ENCODE peak calls at places on chromosomes 5 and 9, in ten cellular contexts. D, O, C, Y, N, S, H, F, T and B are unnamed samples.

GRCh38 chr5:32638309-32638708 is 53.0 kb downstream of the SUB1 start:
- DNase-seq in O (no peak), T (no peak), H (no peak), Y (no peak), C (no peak), F (no peak), S (no peak), D (no peak), N (no peak), B (no peak)

GRCh38 chr5:15966066-15966640 is 213.4 kb downstream of the MARCHF11 start:
- DNase-seq in Y (no peak), O (no peak), S (no peak), T (no peak), F (no peak), H (no peak), D (no peak), N (no peak), C (no peak), B (no peak)

GRCh38 chr5:73295447-73295846 is 122.5 kb downstream of the TMEM174 start:
- DNase-seq in Y (no peak), T (no peak), H (no peak), F (no peak), S (no peak), N (no peak), C (no peak), D (no peak), O (no peak), B (no peak)

GRCh38 chr5:151670953-151671636 is 15.6 kb downstream of the SPARC start:
- DNase-seq in C (no peak), D (no peak), F (no peak), N (no peak), S (no peak), O (no peak), Y (no peak), H (no peak), T (no peak), B (no peak)

GRCh38 chr9:132873403-132873802 is 4.7 kb downstream of the AK8 start:
- DNase-seq in Y (no peak), C (peak), S (no peak), N (no peak), F (no peak), D (no peak), H (no peak), O (no peak), T (no peak), B (no peak)

GRCh38 chr5:55062039-55062779 is 38.2 kb downstream of the GZMK start:
- DNase-seq in O (peak), F (peak), Y (no peak), T (no peak), H (no peak), N (no peak), S (no peak), C (no peak), D (no peak), B (no peak)

GRCh38 chr9:136305822-136306690 is 2.2 kb upstream of the CCDC187 start:
- DNase-seq in H (no peak), F (no peak), S (no peak), T (no peak), Y (no peak), C (no peak), D (peak), O (no peak), N (no peak), B (no peak)

GRCh38 chr5:128441923-128442322 is 96.1 kb downstream of the FBN2 start:
- DNase-seq in O (no peak), F (no peak), C (no peak), Y (no peak), N (no peak), D (no peak), T (no peak), H (no peak), S (no peak), B (no peak)

GRCh38 chr5:66337827-66338226 is 193.7 kb downstream of the SREK1 start:
- DNase-seq in S (no peak), Y (no peak), C (no peak), F (no peak), N (no peak), D (no peak), T (no peak), O (no peak), H (no peak), B (no peak)

GRCh38 chr9:127541865-127542264 is 70.2 kb upstream of the STXBP1 start:
- DNase-seq in Y (no peak), F (no peak), T (no peak), S (no peak), H (no peak), O (no peak), D (peak), N (no peak), C (no peak), B (no peak)

GRCh38 chr5:177320879-177321278 is 9.2 kb upstream of the MXD3 start:
- DNase-seq in O (no peak), S (no peak), C (no peak), Y (no peak), T (no peak), H (no peak), N (no peak), D (peak), F (peak), B (no peak)

GRCh38 chr9:5842926-5843325 is 10.0 kb upstream of the ERMP1 start:
- DNase-seq in N (no peak), F (no peak), O (no peak), Y (no peak), S (no peak), C (no peak), T (no peak), H (no peak), D (no peak), B (no peak)

GRCh38 chr5:157352756-157353340 is 86.9 kb downstream of the CYFIP2 start:
- DNase-seq in F (no peak), Y (no peak), D (no peak), H (no peak), N (no peak), O (no peak), C (no peak), S (no peak), T (no peak), B (no peak)

GRCh38 chr5:88664630-88665029 is 218.4 kb downstream of the MEF2C start:
- DNase-seq in H (no peak), Y (no peak), O (no peak), S (no peak), D (no peak), N (no peak), T (no peak), F (no peak), C (no peak), B (no peak)

GRCh38 chr5:39394946-39395345 is 29.8 kb downstream of the DAB2 start:
- DNase-seq in N (no peak), S (no peak), F (no peak), C (no peak), Y (no peak), O (no peak), H (no peak), D (no peak), T (no peak), B (no peak)

GRCh38 chr9:125312411-125312810 is 50.8 kb downstream of the GAPVD1 start:
- DNase-seq in C (no peak), H (no peak), T (no peak), S (no peak), F (no peak), O (no peak), D (no peak), Y (no peak), N (no peak), B (no peak)

GRCh38 chr5:65825388-65826328 is 100.7 kb upstream of the ERBIN start:
- DNase-seq in F (no peak), C (no peak), Y (no peak), S (no peak), H (no peak), T (no peak), D (peak), N (no peak), O (no peak), B (no peak)

GRCh38 chr9:37104183-37104889 is 16.0 kb upstream of the ZCCHC7 start:
- DNase-seq in F (no peak), C (no peak), S (no peak), H (peak), O (no peak), N (no peak), D (peak), T (no peak), Y (no peak), B (no peak)

GRCh38 chr9:89975586-89975985 is 370.8 kb downstream of the GADD45G start:
- DNase-seq in C (no peak), N (no peak), F (no peak), Y (no peak), D (peak), T (no peak), S (no peak), O (no peak), H (no peak), B (no peak)

GRCh38 chr9:5429873-5430564 is 7.7 kb downstream of the PLGRKT start:
- DNase-seq in H (no peak), O (no peak), T (no peak), F (no peak), D (no peak), S (no peak), C (no peak), N (no peak), Y (no peak), B (no peak)

GRCh38 chr9:34690983-34691382 is at the start of gene CCL19:
- DNase-seq in C (no peak), N (no peak), S (no peak), O (no peak), T (no peak), D (no peak), F (no peak), H (no peak), Y (no peak), B (no peak)

GRCh38 chr9:16679327-16679821 is 191.1 kb downstream of the BNC2 start:
- DNase-seq in O (no peak), H (no peak), N (no peak), Y (no peak), F (no peak), S (no peak), C (no peak), D (peak), T (no peak), B (no peak)

GRCh38 chr5:58261605-58262004 is 198.3 kb downstream of the PLK2 start:
- DNase-seq in N (no peak), F (no peak), H (peak), Y (no peak), T (no peak), S (no peak), D (no peak), O (no peak), C (no peak), B (no peak)

GRCh38 chr9:29799227-29799626 is 2225.9 kb upstream of the C9orf72 start:
- DNase-seq in O (no peak), T (no peak), H (no peak), Y (no peak), N (no peak), D (no peak), C (no peak), S (no peak), F (no peak), B (no peak)

GRCh38 chr5:141763526-141763925 is 81.5 kb upstream of the ARAP3 start:
- DNase-seq in O (no peak), Y (no peak), N (no peak), H (no peak), C (no peak), S (no peak), T (no peak), F (no peak), D (no peak), B (no peak)

GRCh38 chr5:64977779-64978178 is 209.0 kb downstream of the CWC27 start:
- DNase-seq in T (no peak), D (peak), S (no peak), N (no peak), F (no peak), H (no peak), O (no peak), C (no peak), Y (no peak), B (no peak)

GRCh38 chr5:98769006-98769255 is 4.5 kb upstream of the RGMB start:
- DNase-seq in Y (peak), S (no peak), H (no peak), T (peak), C (peak), N (peak), O (no peak), D (no peak), F (no peak), B (no peak)

GRCh38 chr5:56569576-56569975 is 245.8 kb upstream of the MAP3K1 start:
- DNase-seq in Y (no peak), N (no peak), S (no peak), T (no peak), D (peak), F (no peak), C (no peak), O (no peak), H (no peak), B (no peak)

GRCh38 chr5:77292026-77292757 is 81.7 kb downstream of the PDE8B start:
- DNase-seq in D (no peak), C (no peak), S (no peak), T (no peak), N (no peak), F (no peak), Y (no peak), H (no peak), O (no peak), B (no peak)

GRCh38 chr9:33719581-33720374 is 75.6 kb upstream of the PRSS3 start:
- DNase-seq in T (peak), H (no peak), D (peak), O (no peak), S (no peak), F (no peak), N (no peak), C (peak), Y (peak), B (no peak)

GRCh38 chr9:123102380-123103113 is 69.1 kb downstream of the GPR21 start:
- DNase-seq in N (no peak), C (no peak), F (no peak), S (no peak), O (no peak), Y (no peak), D (no peak), H (no peak), T (no peak), B (no peak)

GRCh38 chr9:98523231-98523901 is 185.4 kb downstream of the GABBR2 start:
- DNase-seq in D (no peak), F (no peak), T (no peak), C (no peak), O (no peak), S (no peak), N (no peak), Y (no peak), H (no peak), B (no peak)

GRCh38 chr9:138103824-138104206 is 226.2 kb downstream of the CACNA1B start:
- DNase-seq in F (no peak), O (no peak), S (no peak), D (no peak), H (no peak), Y (no peak), T (no peak), N (no peak), C (peak), B (peak)

GRCh38 chr5:1510151-1510561 is 13.6 kb downstream of the LPCAT1 start:
- DNase-seq in F (no peak), C (peak), S (no peak), D (no peak), T (no peak), O (no peak), Y (no peak), H (no peak), N (peak), B (peak)

GRCh38 chr5:82662340-82662739 is 384.2 kb upstream of the RPS23 start:
- DNase-seq in Y (no peak), F (no peak), T (no peak), H (no peak), N (no peak), C (no peak), D (no peak), O (no peak), S (no peak), B (no peak)
- TF ChIP-seq CTCF in Y (no peak), F (no peak), T (no peak), H (no peak), N (no peak), C (no peak), D (no peak), O (no peak), S (no peak), B (no peak)

DNA sequence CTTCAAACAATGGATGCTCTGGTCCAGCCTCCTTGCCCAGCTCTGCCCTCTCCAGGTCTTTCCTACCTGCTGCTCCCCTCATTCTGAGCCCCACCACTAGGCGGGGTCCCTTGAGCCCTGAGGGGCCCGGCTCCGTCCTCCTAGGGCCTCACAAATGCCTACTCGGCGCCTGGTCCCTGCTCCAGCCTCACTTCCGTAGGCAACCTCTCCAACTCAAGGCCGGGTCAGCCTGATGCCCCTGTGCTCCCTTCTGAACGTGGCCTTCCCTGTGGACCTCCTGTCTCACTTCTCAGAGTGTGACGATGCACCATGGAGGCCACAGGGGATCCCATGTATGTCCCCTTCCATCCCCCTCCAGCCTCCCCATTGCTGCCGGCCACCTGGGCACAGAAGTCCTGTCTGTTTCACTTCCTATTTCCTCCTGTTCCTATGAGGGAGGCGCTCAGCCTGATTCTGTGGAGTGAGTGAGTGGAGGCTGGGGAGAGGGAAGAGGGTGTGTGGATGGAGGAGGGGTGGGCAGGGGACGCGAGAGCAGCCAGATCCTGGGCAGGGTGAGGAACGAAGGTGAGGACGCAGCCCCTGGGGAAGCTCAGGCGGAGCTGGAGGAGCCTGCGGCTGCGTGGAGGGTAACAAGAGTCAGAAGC is 127.2 kb upstream of the FAM120A start:
- DNase-seq in C (no peak), O (no peak), S (no peak), N (no peak), T (no peak), D (no peak), Y (no peak), F (no peak), H (no peak), B (peak)
- TF ChIP-seq CTCF in C (no peak), O (no peak), S (no peak), N (no peak), T (no peak), D (no peak), Y (no peak), F (no peak), H (no peak), B (no peak)

GRCh38 chr9:130215341-130216119 is 43.3 kb downstream of the NCS1 start:
- DNase-seq in F (no peak), T (no peak), O (no peak), S (no peak), N (no peak), C (no peak), Y (no peak), D (peak), H (no peak), B (no peak)

GRCh38 chr9:130219661-130220081 is 45.9 kb upstream of the HMCN2 start:
- DNase-seq in Y (no peak), O (no peak), D (no peak), C (no peak), H (no peak), F (no peak), T (no peak), S (no peak), N (no peak), B (no peak)

GRCh38 chr9:130220351-130220750 is 45.2 kb upstream of the HMCN2 start:
- DNase-seq in D (no peak), C (no peak), H (no peak), F (no peak), Y (no peak), S (no peak), O (no peak), T (no peak), N (no peak), B (no peak)

GRCh38 chr9:130214921-130215320 is 42.7 kb downstream of the NCS1 start:
- DNase-seq in S (no peak), O (no peak), N (no peak), H (no peak), Y (no peak), T (no peak), C (no peak), F (no peak), D (no peak), B (no peak)

DNA sequence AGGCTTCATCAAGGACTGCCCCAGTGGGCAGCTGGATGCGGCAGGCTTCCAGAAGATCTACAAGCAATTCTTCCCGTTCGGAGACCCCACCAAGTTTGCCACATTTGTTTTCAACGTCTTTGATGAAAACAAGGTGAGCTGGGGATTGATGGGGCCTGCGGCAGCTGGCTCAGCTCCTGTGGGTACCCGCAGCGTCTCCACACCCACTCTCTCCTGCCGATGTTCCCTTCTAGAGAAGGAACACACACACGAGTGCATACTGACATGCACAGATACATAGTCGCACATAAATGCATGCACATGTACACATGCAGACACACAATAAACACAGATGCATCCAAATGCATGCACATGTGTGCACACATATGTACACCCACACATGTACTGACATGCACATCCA is 45.6 kb downstream of the NCS1 start:
- DNase-seq in Y (no peak), C (no peak), O (no peak), N (no peak), F (no peak), H (no peak), S (no peak), T (no peak), D (no peak), B (no peak)
- TF ChIP-seq CTCF in Y (no peak), C (no peak), O (no peak), N (no peak), F (no peak), H (no peak), S (no peak), T (no peak), D (no peak), B (no peak)

GRCh38 chr5:102547659-102548058 is 48.9 kb upstream of the SLCO6A1 start:
- DNase-seq in D (no peak), Y (no peak), H (no peak), F (no peak), O (no peak), S (no peak), C (no peak), T (no peak), N (no peak), B (no peak)

GRCh38 chr5:102547161-102547560 is 48.4 kb upstream of the SLCO6A1 start:
- DNase-seq in D (no peak), Y (no peak), T (no peak), S (no peak), F (no peak), N (no peak), O (no peak), C (no peak), H (no peak), B (no peak)

GRCh38 chr5:102542064-102542463 is 43.3 kb upstream of the SLCO6A1 start:
- DNase-seq in T (no peak), D (no peak), S (no peak), H (no peak), O (no peak), N (no peak), C (no peak), F (no peak), Y (no peak), B (no peak)

GRCh38 chr5:102540251-102540812 is 41.5 kb upstream of the SLCO6A1 start:
- DNase-seq in F (no peak), Y (no peak), O (no peak), C (no peak), H (no peak), N (no peak), T (no peak), D (no peak), S (no peak), B (no peak)

DNA sequence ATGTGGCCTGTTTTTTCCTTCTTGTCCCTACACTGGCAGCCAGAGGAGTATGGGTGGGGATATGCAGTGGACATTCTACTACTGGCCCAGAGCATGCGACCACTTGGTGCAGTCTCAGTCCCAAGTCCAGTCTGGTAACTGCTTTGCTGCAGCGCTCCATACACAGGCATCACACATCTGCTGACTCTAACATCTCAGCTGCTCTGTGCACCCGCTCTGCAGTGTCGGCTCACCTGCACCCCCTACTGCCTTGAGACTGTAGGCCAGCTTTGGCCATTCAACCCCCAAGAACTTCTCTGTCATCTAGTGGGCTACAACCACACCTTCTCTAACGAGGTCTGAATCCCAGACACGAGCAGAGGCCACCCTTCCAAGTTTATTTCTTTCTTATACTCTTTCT is 46.4 kb upstream of the SLCO6A1 start:
- DNase-seq in T (peak), H (no peak), D (peak), S (no peak), O (no peak), Y (peak), F (peak), C (no peak), N (no peak), B (no peak)
- TF ChIP-seq CTCF in T (peak), H (no peak), D (peak), S (no peak), O (no peak), Y (peak), F (no peak), C (no peak), N (peak), B (peak)

DNA sequence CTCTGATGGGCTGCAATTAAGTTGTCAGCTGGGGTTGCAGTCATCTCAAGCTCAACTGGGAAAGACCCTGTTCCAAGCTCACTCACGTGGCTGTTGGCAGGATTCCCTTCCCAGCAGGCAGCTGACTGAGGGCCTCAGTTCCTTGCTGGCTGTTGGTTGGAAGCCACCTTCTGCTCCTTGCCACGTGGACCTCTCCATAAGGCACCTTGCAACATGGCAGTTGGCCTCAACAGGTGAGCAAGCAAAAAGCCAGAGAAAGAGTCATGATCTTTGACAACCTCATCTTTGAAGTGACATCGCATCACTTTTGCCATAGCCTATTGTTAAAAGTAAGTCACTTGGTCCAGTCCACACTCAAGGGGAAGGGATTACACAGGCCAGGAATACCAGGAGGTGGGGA is 17.8 kb upstream of the PRELID2 start:
- DNase-seq in H (no peak), O (no peak), D (no peak), F (no peak), C (no peak), N (no peak), T (no peak), Y (no peak), S (no peak), B (no peak)
- TF ChIP-seq CTCF in H (no peak), O (no peak), D (no peak), F (no peak), C (no peak), N (no peak), T (no peak), Y (no peak), S (no peak), B (no peak)